ENCODE peak calls at places on chromosomes 4 and X, in nine cellular contexts. G is pancreas, Q is AG10803, F is tibial artery, K is HFFc6, D is heart right ventricle, C is glutamatergic neuron, H is endothelial cell, M is ovary. R is an unnamed sample.

GRCh38 chr4:113255628-113256027 is 206.2 kb downstream of the ANK2 start:
- DNase-seq in G (no peak), Q (no peak), F (no peak), H (no peak), C (no peak), K (no peak), M (no peak), D (no peak), R (no peak)

GRCh38 chr4:88522702-88523324 is 763 bp downstream of the PYURF start:
- DNase-seq in M (peak; percentile 47), F (peak; percentile 55), Q (peak; percentile 46), K (no peak), G (no peak), H (peak; percentile 15), C (peak; percentile 36), D (peak; percentile 24), R (no peak)

GRCh38 chr4:138864961-138865720 is 150.4 kb upstream of the NOCT start:
- DNase-seq in F (no peak), G (peak; percentile 17), K (no peak), M (no peak), D (no peak), Q (no peak), H (no peak), C (no peak), R (no peak)

GRCh38 chr4:189823611-189824010 is 117.1 kb upstream of the FRG1 start:
- DNase-seq in Q (no peak), G (no peak), M (no peak), K (no peak), F (no peak), H (no peak), D (no peak), C (no peak), R (no peak)

GRCh38 chrX:2664497-2664896 is 26.6 kb upstream of the CD99 start:
- DNase-seq in D (peak; percentile 34), M (peak; percentile 41), K (no peak), H (no peak), Q (peak; percentile 81), F (peak; percentile 26), C (no peak), G (no peak), R (no peak)

GRCh38 chrX:103249805-103250204 is 5.2 kb downstream of the TCEAL8 start:
- DNase-seq in D (no peak), M (no peak), F (no peak), C (no peak), H (no peak), G (no peak), K (no peak), Q (no peak), R (no peak)

GRCh38 chrX:27463187-27463586 is at the start of gene PPP4R3C:
- DNase-seq in M (no peak), H (no peak), D (no peak), Q (no peak), G (no peak), C (no peak), F (no peak), K (no peak), R (no peak)

GRCh38 chr4:1547131-1547862 is 136.8 kb downstream of the FAM53A start:
- DNase-seq in F (no peak), K (no peak), C (no peak), D (no peak), G (no peak), M (no peak), Q (no peak), H (no peak), R (no peak)

GRCh38 chr4:25215506-25215905 is 18.3 kb upstream of the PI4K2B start:
- DNase-seq in D (no peak), H (no peak), C (no peak), M (no peak), Q (no peak), K (no peak), F (no peak), G (no peak), R (no peak)

GRCh38 chrX:71626576-71626975 is 8.3 kb upstream of the CXCR3 start:
- DNase-seq in M (no peak), K (no peak), F (no peak), G (no peak), D (no peak), C (no peak), Q (no peak), H (no peak), R (no peak)

GRCh38 chr4:101039367-101039766 is 308.0 kb downstream of the PPP3CA start:
- DNase-seq in Q (no peak), H (no peak), G (no peak), M (no peak), F (no peak), K (no peak), C (no peak), D (no peak), R (no peak)

GRCh38 chr4:1753256-1753655 is 31.9 kb downstream of the TACC3 start:
- DNase-seq in M (no peak), H (no peak), F (no peak), D (no peak), Q (no peak), C (no peak), K (no peak), G (no peak), R (no peak)

GRCh38 chr4:53644607-53645006 is 53.3 kb upstream of the LNX1 start:
- DNase-seq in M (no peak), F (no peak), K (no peak), G (peak; percentile 93), C (no peak), H (no peak), D (no peak), Q (no peak), R (no peak)

GRCh38 chrX:117458243-117458968 is 658.2 kb downstream of the KLHL13 start:
- DNase-seq in H (no peak), K (no peak), D (no peak), M (no peak), G (no peak), F (no peak), Q (no peak), C (no peak), R (no peak)

GRCh38 chrX:3145716-3146115 is 104.4 kb downstream of the ARSF start:
- DNase-seq in H (no peak), G (no peak), K (no peak), F (no peak), D (no peak), M (no peak), C (peak; percentile 10), Q (no peak), R (no peak)

DNA sequence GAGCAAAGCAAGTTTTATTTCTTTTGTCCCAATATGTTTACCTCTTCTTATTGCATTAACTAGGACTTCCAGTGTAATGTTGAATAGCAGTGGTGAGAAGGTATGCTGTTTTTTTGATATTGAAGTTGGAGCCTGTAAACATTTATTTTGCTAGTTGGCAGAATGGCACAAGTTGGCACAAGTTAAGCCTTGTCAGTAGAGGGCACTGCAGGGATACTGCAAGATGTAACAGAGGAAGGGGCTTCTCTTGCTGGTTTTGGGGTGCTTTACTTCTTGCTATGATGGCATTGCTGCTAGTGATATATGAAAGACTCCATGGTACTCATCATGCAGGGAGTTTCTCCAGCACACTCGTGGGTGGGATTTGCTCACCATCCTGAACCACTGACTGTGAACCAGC is 327.3 kb upstream of the ARX start:
- DNase-seq in C (no peak), M (no peak), Q (no peak), H (no peak), F (no peak), D (no peak), G (no peak), K (no peak), R (no peak)
- TF ChIP-seq CTCF in C (no peak), M (no peak), Q (no peak), H (no peak), F (no peak), D (no peak), G (no peak), K (no peak), R (no peak)

DNA sequence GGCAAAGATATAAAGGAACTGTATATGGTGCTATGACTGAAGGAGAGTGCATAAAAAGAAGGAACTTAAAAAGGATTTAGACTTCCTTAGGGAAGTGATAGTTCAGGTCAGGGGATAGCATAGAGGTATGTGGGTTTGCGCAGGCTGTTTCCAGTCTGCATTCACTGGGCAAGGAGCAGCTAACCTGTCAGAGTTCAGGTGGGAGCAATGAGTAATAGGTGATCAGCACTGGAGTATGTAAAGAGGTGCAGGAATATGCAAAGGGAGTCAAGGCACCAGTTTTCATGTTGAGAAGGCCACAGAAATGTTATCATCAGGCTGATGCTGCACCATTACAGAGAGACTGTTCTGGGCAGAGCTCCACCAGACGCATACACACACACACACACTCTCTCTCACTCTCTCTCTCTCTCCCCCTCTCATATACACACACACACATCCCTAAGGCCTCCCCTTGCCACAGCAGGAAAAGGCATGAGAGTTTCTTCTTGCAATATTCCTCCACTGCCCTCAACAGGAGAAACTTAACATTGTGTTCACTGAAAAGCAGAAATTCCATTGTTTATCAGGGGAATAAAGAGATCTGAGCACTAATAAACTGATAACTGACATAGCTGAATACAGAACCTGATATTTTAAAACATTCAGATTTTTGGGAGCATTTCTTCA is 256.4 kb upstream of the GRID2 start:
- DNase-seq in M (no peak), C (no peak), K (no peak), Q (no peak), G (no peak), D (no peak), F (no peak), H (no peak), R (no peak)
- TF ChIP-seq CTCF in M (no peak), C (no peak), K (no peak), Q (no peak), G (no peak), D (no peak), F (no peak), H (no peak), R (no peak)

GRCh38 chrX:95076449-95076848 is 1402.4 kb downstream of the FAM133A start:
- DNase-seq in H (peak; percentile 5), C (no peak), Q (peak; percentile 53), G (no peak), F (no peak), K (peak; percentile 59), M (no peak), D (no peak), R (no peak)
- TF ChIP-seq CTCF in H (peak; percentile 37), C (peak; percentile 55), Q (peak; percentile 60), G (no peak), F (no peak), K (peak; percentile 86), M (no peak), D (peak; percentile 53), R (peak; percentile 37)

GRCh38 chrX:113260474-113260873 is 419.8 kb upstream of the AMOT start:
- DNase-seq in K (no peak), G (no peak), Q (peak; percentile 0), F (no peak), D (no peak), H (no peak), M (no peak), C (no peak), R (no peak)
- TF ChIP-seq CTCF in K (no peak), G (no peak), Q (peak; percentile 36), F (no peak), D (peak; percentile 13), H (peak; percentile 50), M (no peak), C (peak; percentile 45), R (no peak)

R was measured in AG04449.